ENCODE peak calls at places on chromosomes 13 and 19, in ten cellular contexts. One of them, this sample, is unnamed.

GRCh38 chr13:109862627-109863026 is 76.2 kb upstream of the IRS2 start:
- DNase-seq in ELF-1: no peak
- DNase-seq in NCI-H1105 treated with DMSO at 0.1 percent for 48 hours: no peak
- DNase-seq in Calu3: no peak
- DNase-seq in EL: peak
- DNase-seq in iPS-NIHi11: no peak
- DNase-seq in heart left ventricle: no peak
- DNase-seq in HS-5: no peak
- DNase-seq in MV-4-11: peak
- DNase-seq in ACHN: no peak
- DNase-seq in this sample: no peak

GRCh38 chr13:113224486-113224885 is 15.1 kb downstream of the CUL4A start:
- DNase-seq in MV-4-11: no peak
- DNase-seq in ACHN: no peak
- DNase-seq in Calu3: no peak
- DNase-seq in EL: no peak
- DNase-seq in heart left ventricle: peak
- DNase-seq in HS-5: no peak
- DNase-seq in iPS-NIHi11: no peak
- DNase-seq in NCI-H1105 treated with DMSO at 0.1 percent for 48 hours: peak
- DNase-seq in ELF-1: no peak
- DNase-seq in this sample: no peak

GRCh38 chr13:68736961-68737360 is 1370.7 kb upstream of the ATXN8OS start:
- DNase-seq in ELF-1: no peak
- DNase-seq in NCI-H1105 treated with DMSO at 0.1 percent for 48 hours: no peak
- DNase-seq in HS-5: no peak
- DNase-seq in ACHN: no peak
- DNase-seq in iPS-NIHi11: no peak
- DNase-seq in Calu3: no peak
- DNase-seq in EL: no peak
- DNase-seq in heart left ventricle: no peak
- DNase-seq in MV-4-11: no peak
- DNase-seq in this sample: no peak

GRCh38 chr13:40878321-40878720 is 88.9 kb downstream of the SLC25A15 start:
- DNase-seq in NCI-H1105 treated with DMSO at 0.1 percent for 48 hours: no peak
- DNase-seq in iPS-NIHi11: no peak
- DNase-seq in EL: no peak
- DNase-seq in MV-4-11: no peak
- DNase-seq in heart left ventricle: no peak
- DNase-seq in HS-5: no peak
- DNase-seq in ACHN: peak
- DNase-seq in ELF-1: no peak
- DNase-seq in Calu3: no peak
- DNase-seq in this sample: no peak

GRCh38 chr19:40709817-40710216 is 6.9 kb downstream of the COQ8B start:
- DNase-seq in ELF-1: no peak
- DNase-seq in HS-5: no peak
- DNase-seq in iPS-NIHi11: no peak
- DNase-seq in heart left ventricle: no peak
- DNase-seq in ACHN: no peak
- DNase-seq in MV-4-11: no peak
- DNase-seq in EL: no peak
- DNase-seq in Calu3: no peak
- DNase-seq in NCI-H1105 treated with DMSO at 0.1 percent for 48 hours: no peak
- DNase-seq in this sample: no peak

GRCh38 chr13:61045197-61045596 is 370.5 kb downstream of the PCDH20 start:
- DNase-seq in MV-4-11: no peak
- DNase-seq in ELF-1: no peak
- DNase-seq in NCI-H1105 treated with DMSO at 0.1 percent for 48 hours: no peak
- DNase-seq in EL: no peak
- DNase-seq in ACHN: no peak
- DNase-seq in Calu3: no peak
- DNase-seq in iPS-NIHi11: no peak
- DNase-seq in heart left ventricle: no peak
- DNase-seq in HS-5: no peak
- DNase-seq in this sample: no peak

GRCh38 chr13:96527497-96527896 is 437.6 kb downstream of the HS6ST3 start:
- DNase-seq in iPS-NIHi11: no peak
- DNase-seq in EL: no peak
- DNase-seq in ELF-1: peak
- DNase-seq in heart left ventricle: no peak
- DNase-seq in HS-5: no peak
- DNase-seq in Calu3: no peak
- DNase-seq in ACHN: no peak
- DNase-seq in MV-4-11: no peak
- DNase-seq in NCI-H1105 treated with DMSO at 0.1 percent for 48 hours: no peak
- DNase-seq in this sample: no peak

GRCh38 chr19:18768997-18769891 is 21.9 kb downstream of the COMP start:
- DNase-seq in EL: no peak
- DNase-seq in HS-5: no peak
- DNase-seq in heart left ventricle: no peak
- DNase-seq in ELF-1: no peak
- DNase-seq in ACHN: no peak
- DNase-seq in Calu3: no peak
- DNase-seq in MV-4-11: no peak
- DNase-seq in iPS-NIHi11: no peak
- DNase-seq in NCI-H1105 treated with DMSO at 0.1 percent for 48 hours: no peak
- DNase-seq in this sample: no peak

GRCh38 chr19:18611327-18612050 is 1.2 kb upstream of the TMEM59L start:
- DNase-seq in NCI-H1105 treated with DMSO at 0.1 percent for 48 hours: no peak
- DNase-seq in ACHN: no peak
- DNase-seq in iPS-NIHi11: peak
- DNase-seq in HS-5: no peak
- DNase-seq in EL: no peak
- DNase-seq in heart left ventricle: no peak
- DNase-seq in Calu3: no peak
- DNase-seq in ELF-1: peak
- DNase-seq in MV-4-11: no peak
- DNase-seq in this sample: no peak

GRCh38 chr13:97295279-97296182 is 73.4 kb downstream of the MBNL2 start:
- DNase-seq in ACHN: no peak
- DNase-seq in EL: peak
- DNase-seq in ELF-1: no peak
- DNase-seq in Calu3: no peak
- DNase-seq in heart left ventricle: no peak
- DNase-seq in MV-4-11: no peak
- DNase-seq in iPS-NIHi11: no peak
- DNase-seq in NCI-H1105 treated with DMSO at 0.1 percent for 48 hours: no peak
- DNase-seq in HS-5: peak
- DNase-seq in this sample: no peak

GRCh38 chr19:27971071-27971470 is 1241.9 kb downstream of the UQCRFS1 start:
- DNase-seq in iPS-NIHi11: peak
- DNase-seq in Calu3: peak
- DNase-seq in MV-4-11: no peak
- DNase-seq in EL: peak
- DNase-seq in NCI-H1105 treated with DMSO at 0.1 percent for 48 hours: no peak
- DNase-seq in heart left ventricle: no peak
- DNase-seq in ELF-1: peak
- DNase-seq in HS-5: no peak
- DNase-seq in ACHN: peak
- DNase-seq in this sample: no peak

GRCh38 chr13:101150998-101151397 is 265.3 kb downstream of the NALCN start:
- DNase-seq in heart left ventricle: no peak
- DNase-seq in ELF-1: no peak
- DNase-seq in EL: peak
- DNase-seq in ACHN: no peak
- DNase-seq in MV-4-11: no peak
- DNase-seq in HS-5: no peak
- DNase-seq in iPS-NIHi11: no peak
- DNase-seq in NCI-H1105 treated with DMSO at 0.1 percent for 48 hours: no peak
- DNase-seq in Calu3: no peak
- DNase-seq in this sample: no peak

GRCh38 chr19:30221176-30221575 is 151.0 kb upstream of the ZNF536 start:
- DNase-seq in ELF-1: no peak
- DNase-seq in MV-4-11: no peak
- DNase-seq in Calu3: no peak
- DNase-seq in iPS-NIHi11: no peak
- DNase-seq in HS-5: no peak
- DNase-seq in ACHN: no peak
- DNase-seq in heart left ventricle: no peak
- DNase-seq in NCI-H1105 treated with DMSO at 0.1 percent for 48 hours: no peak
- DNase-seq in EL: no peak
- DNase-seq in this sample: no peak

GRCh38 chr19:1618157-1619093 is 13.2 kb upstream of the UQCR11 start:
- DNase-seq in HS-5: no peak
- DNase-seq in NCI-H1105 treated with DMSO at 0.1 percent for 48 hours: peak
- DNase-seq in ACHN: peak
- DNase-seq in EL: peak
- DNase-seq in iPS-NIHi11: peak
- DNase-seq in MV-4-11: no peak
- DNase-seq in Calu3: peak
- DNase-seq in ELF-1: peak
- DNase-seq in heart left ventricle: no peak
- DNase-seq in this sample: no peak

GRCh38 chr19:7272856-7273578 is 21.2 kb downstream of the INSR start:
- DNase-seq in Calu3: no peak
- DNase-seq in ELF-1: no peak
- DNase-seq in HS-5: no peak
- DNase-seq in heart left ventricle: no peak
- DNase-seq in ACHN: no peak
- DNase-seq in MV-4-11: peak
- DNase-seq in EL: no peak
- DNase-seq in iPS-NIHi11: no peak
- DNase-seq in NCI-H1105 treated with DMSO at 0.1 percent for 48 hours: no peak
- DNase-seq in this sample: peak

GRCh38 chr19:20351244-20351643 is 184.2 kb downstream of the ZNF486 start:
- DNase-seq in MV-4-11: no peak
- DNase-seq in heart left ventricle: no peak
- DNase-seq in HS-5: no peak
- DNase-seq in ACHN: no peak
- DNase-seq in iPS-NIHi11: no peak
- DNase-seq in ELF-1: no peak
- DNase-seq in EL: no peak
- DNase-seq in Calu3: no peak
- DNase-seq in NCI-H1105 treated with DMSO at 0.1 percent for 48 hours: no peak
- DNase-seq in this sample: no peak

GRCh38 chr13:48501705-48502104 is 31.2 kb downstream of the RCBTB2 start:
- DNase-seq in NCI-H1105 treated with DMSO at 0.1 percent for 48 hours: no peak
- DNase-seq in HS-5: no peak
- DNase-seq in heart left ventricle: no peak
- DNase-seq in EL: no peak
- DNase-seq in MV-4-11: peak
- DNase-seq in ELF-1: no peak
- DNase-seq in ACHN: no peak
- DNase-seq in iPS-NIHi11: no peak
- DNase-seq in Calu3: no peak
- DNase-seq in this sample: no peak

GRCh38 chr19:47240996-47241918 is 10.3 kb upstream of the BBC3 start:
- DNase-seq in heart left ventricle: peak
- DNase-seq in MV-4-11: peak
- DNase-seq in ACHN: peak
- DNase-seq in EL: peak
- DNase-seq in Calu3: peak
- DNase-seq in NCI-H1105 treated with DMSO at 0.1 percent for 48 hours: peak
- DNase-seq in HS-5: no peak
- DNase-seq in iPS-NIHi11: peak
- DNase-seq in ELF-1: peak
- DNase-seq in this sample: peak

GRCh38 chr19:54297759-54298305 is 15.1 kb downstream of the LILRA5 start:
- DNase-seq in MV-4-11: peak
- DNase-seq in iPS-NIHi11: peak
- DNase-seq in EL: no peak
- DNase-seq in HS-5: no peak
- DNase-seq in Calu3: peak
- DNase-seq in ACHN: no peak
- DNase-seq in NCI-H1105 treated with DMSO at 0.1 percent for 48 hours: no peak
- DNase-seq in heart left ventricle: no peak
- DNase-seq in ELF-1: no peak
- DNase-seq in this sample: no peak

GRCh38 chr19:18852634-18853033 is 20.9 kb downstream of the UPF1 start:
- DNase-seq in heart left ventricle: no peak
- DNase-seq in iPS-NIHi11: no peak
- DNase-seq in HS-5: no peak
- DNase-seq in NCI-H1105 treated with DMSO at 0.1 percent for 48 hours: no peak
- DNase-seq in ACHN: no peak
- DNase-seq in EL: no peak
- DNase-seq in ELF-1: no peak
- DNase-seq in MV-4-11: no peak
- DNase-seq in Calu3: no peak
- DNase-seq in this sample: no peak

GRCh38 chr19:3478409-3479176 is 1.7 kb downstream of the SMIM24 start:
- DNase-seq in iPS-NIHi11: no peak
- DNase-seq in HS-5: no peak
- DNase-seq in NCI-H1105 treated with DMSO at 0.1 percent for 48 hours: no peak
- DNase-seq in EL: no peak
- DNase-seq in MV-4-11: no peak
- DNase-seq in ACHN: no peak
- DNase-seq in Calu3: no peak
- DNase-seq in ELF-1: no peak
- DNase-seq in heart left ventricle: no peak
- DNase-seq in this sample: no peak

GRCh38 chr19:49469828-49470614 is 4.0 kb upstream of the FLT3LG start:
- DNase-seq in NCI-H1105 treated with DMSO at 0.1 percent for 48 hours: no peak
- DNase-seq in heart left ventricle: no peak
- DNase-seq in ELF-1: no peak
- DNase-seq in EL: peak
- DNase-seq in HS-5: no peak
- DNase-seq in MV-4-11: peak
- DNase-seq in ACHN: no peak
- DNase-seq in Calu3: no peak
- DNase-seq in iPS-NIHi11: peak
- DNase-seq in this sample: peak

GRCh38 chr13:111049791-111050538 is 65.1 kb upstream of the ARHGEF7 start:
- DNase-seq in NCI-H1105 treated with DMSO at 0.1 percent for 48 hours: peak
- DNase-seq in ACHN: peak
- DNase-seq in HS-5: no peak
- DNase-seq in iPS-NIHi11: peak
- DNase-seq in EL: peak
- DNase-seq in Calu3: peak
- DNase-seq in heart left ventricle: peak
- DNase-seq in MV-4-11: no peak
- DNase-seq in ELF-1: no peak
- DNase-seq in this sample: no peak

GRCh38 chr13:53408847-53409568 is 380.4 kb downstream of the OLFM4 start:
- DNase-seq in HS-5: no peak
- DNase-seq in NCI-H1105 treated with DMSO at 0.1 percent for 48 hours: no peak
- DNase-seq in MV-4-11: no peak
- DNase-seq in heart left ventricle: no peak
- DNase-seq in EL: no peak
- DNase-seq in Calu3: no peak
- DNase-seq in iPS-NIHi11: no peak
- DNase-seq in ELF-1: no peak
- DNase-seq in ACHN: no peak
- DNase-seq in this sample: no peak

GRCh38 chr19:8224394-8225145 is 15.4 kb downstream of the CERS4 start:
- DNase-seq in heart left ventricle: peak
- DNase-seq in NCI-H1105 treated with DMSO at 0.1 percent for 48 hours: no peak
- DNase-seq in EL: no peak
- DNase-seq in Calu3: no peak
- DNase-seq in ACHN: no peak
- DNase-seq in MV-4-11: no peak
- DNase-seq in iPS-NIHi11: no peak
- DNase-seq in ELF-1: no peak
- DNase-seq in HS-5: peak
- DNase-seq in this sample: no peak

GRCh38 chr13:32443111-32443510 is 15.2 kb upstream of the N4BP2L1 start:
- DNase-seq in iPS-NIHi11: no peak
- DNase-seq in HS-5: no peak
- DNase-seq in EL: peak
- DNase-seq in heart left ventricle: no peak
- DNase-seq in ELF-1: no peak
- DNase-seq in MV-4-11: peak
- DNase-seq in Calu3: peak
- DNase-seq in ACHN: peak
- DNase-seq in NCI-H1105 treated with DMSO at 0.1 percent for 48 hours: peak
- DNase-seq in this sample: no peak

GRCh38 chr13:52454459-52454824 is 836 bp upstream of the CKAP2 start:
- DNase-seq in Calu3: peak
- DNase-seq in heart left ventricle: no peak
- DNase-seq in iPS-NIHi11: no peak
- DNase-seq in ELF-1: peak
- DNase-seq in NCI-H1105 treated with DMSO at 0.1 percent for 48 hours: peak
- DNase-seq in EL: peak
- DNase-seq in MV-4-11: peak
- DNase-seq in HS-5: no peak
- DNase-seq in ACHN: peak
- DNase-seq in this sample: no peak

GRCh38 chr19:10454267-10454666 is 33.9 kb downstream of the PDE4A start:
- DNase-seq in heart left ventricle: no peak
- DNase-seq in ACHN: no peak
- DNase-seq in EL: no peak
- DNase-seq in ELF-1: peak
- DNase-seq in NCI-H1105 treated with DMSO at 0.1 percent for 48 hours: peak
- DNase-seq in MV-4-11: no peak
- DNase-seq in iPS-NIHi11: peak
- DNase-seq in Calu3: no peak
- DNase-seq in HS-5: no peak
- DNase-seq in this sample: no peak